ENCODE peak calls at places on chromosomes 11 and 22, in five cellular contexts. F is SK-N-SH, T is K562, N is HepG2, Y is GM12878. C is an unnamed sample.

GRCh38 chr11:71246559-71246958 is 5.8 kb downstream of the SHANK2 start:
- DNase-seq in Y (no peak), N (no peak), T (no peak), F (peak), C (no peak)

GRCh38 chr22:37228106-37229011 is 15.7 kb downstream of the RAC2 start:
- DNase-seq in Y (no peak), T (no peak), F (no peak), N (no peak), C (no peak)

GRCh38 chr11:109196016-109196415 is 226.0 kb upstream of the C11orf87 start:
- DNase-seq in F (no peak), T (no peak), N (no peak), Y (no peak), C (no peak)

GRCh38 chr11:128841461-128842072 is 25.5 kb downstream of the KCNJ1 start:
- DNase-seq in F (no peak), T (no peak), N (no peak), Y (peak), C (no peak)

GRCh38 chr22:29216873-29217666 is 11.4 kb downstream of the EMID1 start:
- DNase-seq in F (peak), Y (no peak), T (no peak), N (peak), C (no peak)

GRCh38 chr11:35619030-35619753 is 932 bp downstream of the FJX1 start:
- DNase-seq in F (peak), Y (no peak), T (peak), N (no peak), C (peak)

GRCh38 chr22:25545677-25546076 is 18.8 kb upstream of the GRK3 start:
- DNase-seq in F (no peak), N (no peak), Y (no peak), T (peak), C (no peak)

GRCh38 chr22:36977947-36978660 is 41.1 kb downstream of the TST start:
- DNase-seq in Y (peak), F (peak), T (peak), N (peak), C (peak)

GRCh38 chr22:21951931-21952465 is 650 bp downstream of the PPM1F start:
- DNase-seq in F (peak), Y (no peak), N (no peak), T (peak), C (no peak)

GRCh38 chr11:70206226-70206785 is 3.2 kb downstream of the FADD start:
- DNase-seq in T (no peak), N (no peak), F (no peak), Y (no peak), C (no peak)

GRCh38 chr11:92500463-92500862 is 275.8 kb downstream of the FAT3 start:
- DNase-seq in T (no peak), Y (no peak), F (no peak), N (no peak), C (no peak)

GRCh38 chr11:40215605-40216004 is 1243.8 kb downstream of the LRRC4C start:
- DNase-seq in T (no peak), F (no peak), Y (no peak), N (no peak), C (no peak)

GRCh38 chr22:20033045-20033706 is 12.3 kb downstream of the TANGO2 start:
- DNase-seq in F (peak), T (no peak), N (no peak), Y (no peak), C (no peak)

GRCh38 chr11:29317669-29318068 is 699.2 kb downstream of the KCNA4 start:
- DNase-seq in F (no peak), N (no peak), T (no peak), Y (no peak), C (no peak)

DNA sequence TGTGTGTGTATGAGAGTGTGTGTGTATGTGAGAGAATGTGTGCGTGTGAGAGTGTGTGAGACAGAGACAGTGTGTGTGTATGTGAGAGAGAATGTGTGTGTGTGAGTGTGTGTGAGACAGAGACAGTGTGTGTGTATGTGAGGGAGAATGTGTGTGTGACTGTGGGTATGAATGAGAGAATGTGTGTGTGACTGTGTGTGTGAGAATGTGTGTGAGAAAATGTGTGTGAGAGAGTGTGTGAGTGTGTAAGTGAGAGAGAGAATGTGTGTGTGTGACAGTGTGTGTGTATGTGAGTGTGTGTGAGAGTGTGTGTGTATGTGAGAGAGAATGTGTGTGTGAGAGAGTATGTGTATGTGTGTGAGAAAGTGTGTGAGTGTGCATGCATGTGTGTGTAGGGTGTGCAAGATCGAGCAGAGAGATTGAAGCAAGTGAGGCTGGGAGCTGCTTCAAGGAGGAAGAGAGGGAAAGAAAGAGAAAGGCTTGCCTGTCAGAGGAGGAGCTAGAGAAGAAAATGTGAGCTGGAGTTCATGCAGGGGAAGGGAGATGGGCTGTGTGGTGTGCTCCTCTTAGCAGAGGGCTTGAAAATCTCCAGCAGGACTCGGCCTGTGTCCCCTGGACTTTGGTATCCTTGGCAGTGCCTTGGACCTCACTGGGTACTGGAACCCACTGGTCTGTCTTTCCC is 27.7 kb upstream of the TP53I11 start:
- DNase-seq in F (no peak), T (no peak), Y (no peak), N (no peak), C (no peak)
- TF ChIP-seq SMC3 in F (no peak), T (no peak), Y (no peak), N (no peak), C (no peak)

GRCh38 chr11:72618801-72619200 is 55.4 kb downstream of the PDE2A start:
- DNase-seq in N (no peak), T (no peak), F (no peak), Y (no peak), C (no peak)
- TF ChIP-seq CHD2 in N (no peak), T (no peak), F (no peak), Y (no peak), C (no peak)

GRCh38 chr11:80855975-80856524 is 1415.2 kb upstream of the TENM4 start:
- DNase-seq in Y (no peak), N (no peak), F (no peak), T (no peak), C (no peak)

DNA sequence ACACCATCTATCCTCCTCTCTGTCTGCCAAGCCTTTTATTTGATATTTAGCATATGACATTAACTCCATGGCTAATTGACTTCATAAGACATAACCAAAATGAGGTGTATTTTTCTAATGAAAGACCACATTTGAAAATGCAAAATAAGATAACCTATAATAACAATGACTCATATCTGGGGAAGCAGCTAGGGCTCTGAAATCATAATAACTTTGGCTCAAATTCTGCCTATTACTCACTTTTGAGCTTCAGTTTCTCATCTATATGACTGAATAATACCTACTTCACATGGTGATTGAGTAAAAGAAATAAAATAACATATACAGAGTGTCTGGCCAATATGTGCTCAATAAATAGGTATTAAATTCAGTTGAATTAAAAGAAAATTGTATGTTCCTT is 1419.8 kb upstream of the TENM4 start:
- DNase-seq in N (no peak), F (no peak), Y (no peak), T (no peak), C (no peak)
- TF ChIP-seq SMC3 in N (no peak), F (no peak), Y (no peak), T (no peak), C (no peak)

DNA sequence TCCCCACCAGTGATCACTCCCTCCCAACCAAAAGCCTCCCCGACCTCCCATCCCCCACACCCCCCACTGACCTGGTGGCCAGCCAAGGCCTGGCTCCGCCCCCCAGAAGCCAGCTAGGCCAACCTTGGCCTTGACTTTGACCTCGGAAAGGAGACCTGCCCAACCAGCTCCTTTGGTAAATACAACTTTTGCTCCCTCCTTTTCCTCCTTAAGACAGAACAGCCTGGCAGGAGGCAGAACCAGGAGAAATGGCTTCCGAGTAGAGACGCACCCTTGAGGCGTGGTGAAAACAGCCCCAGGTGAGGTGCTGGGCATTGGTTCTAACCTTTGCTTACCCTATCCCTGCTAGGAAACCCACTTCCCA is 27.0 kb downstream of the PLEKHA7 start:
- DNase-seq in F (no peak), N (no peak), Y (no peak), T (peak), C (no peak)
- TF ChIP-seq CHD2 in F (no peak), N (no peak), Y (no peak), T (no peak), C (no peak)

GRCh38 chr22:24402460-24403192 is 24.8 kb upstream of the ADORA2A start:
- DNase-seq in T (no peak), F (peak), Y (peak), N (peak), C (peak)
- TF ChIP-seq SMC3 in T (no peak), F (no peak), Y (no peak), N (no peak), C (no peak)

GRCh38 chr22:27913162-27913741 is 5.8 kb downstream of the PITPNB start:
- DNase-seq in T (peak), N (no peak), Y (no peak), F (peak), C (no peak)

GRCh38 chr22:27919943-27920755 is 1.1 kb upstream of the PITPNB start:
- DNase-seq in N (peak), F (peak), T (peak), Y (no peak), C (peak)

GRCh38 chr22:27919222-27919942 is at the start of gene PITPNB:
- DNase-seq in T (peak), N (peak), Y (peak), F (peak), C (peak)

GRCh38 chr22:27918351-27919221 is 470 bp downstream of the PITPNB start:
- DNase-seq in N (peak), Y (no peak), F (peak), T (peak), C (peak)
- TF ChIP-seq CHD2 in N (no peak), Y (no peak), F (no peak), T (no peak), C (no peak)

GRCh38 chr22:30863161-30863833 is 105.3 kb downstream of the MORC2 start:
- DNase-seq in N (peak), F (peak), Y (no peak), T (peak), C (no peak)
- TF ChIP-seq SMC3 in N (no peak), F (no peak), Y (no peak), T (no peak), C (no peak)

GRCh38 chr11:46102843-46103242 is 18.4 kb downstream of the PHF21A start:
- DNase-seq in F (no peak), Y (no peak), N (no peak), T (peak), C (no peak)

GRCh38 chr11:46105902-46106301 is 15.4 kb downstream of the PHF21A start:
- DNase-seq in N (no peak), F (no peak), T (no peak), Y (no peak), C (no peak)

GRCh38 chr11:46105134-46105628 is 16.1 kb downstream of the PHF21A start:
- DNase-seq in N (no peak), Y (no peak), T (peak), F (peak), C (no peak)

GRCh38 chr11:46099973-46100335 is 21.3 kb downstream of the PHF21A start:
- DNase-seq in Y (no peak), N (no peak), T (no peak), F (no peak), C (no peak)

GRCh38 chr11:46100670-46101069 is 20.6 kb downstream of the PHF21A start:
- DNase-seq in N (no peak), Y (peak), F (no peak), T (no peak), C (no peak)
- TF ChIP-seq CHD2 in N (no peak), Y (no peak), F (no peak), T (no peak), C (no peak)

GRCh38 chr11:61675826-61676225 is 4.4 kb upstream of the DAGLA start:
- DNase-seq in T (no peak), N (no peak), F (no peak), Y (no peak), C (no peak)

GRCh38 chr11:61679893-61680621 is at the start of gene DAGLA:
- DNase-seq in N (peak), F (peak), Y (no peak), T (peak), C (peak)

GRCh38 chr11:61682093-61682732 is 2.0 kb downstream of the DAGLA start:
- DNase-seq in Y (no peak), F (peak), N (peak), T (no peak), C (no peak)

GRCh38 chr11:61680622-61681191 is 516 bp downstream of the DAGLA start:
- DNase-seq in F (no peak), N (no peak), Y (no peak), T (no peak), C (no peak)

DNA sequence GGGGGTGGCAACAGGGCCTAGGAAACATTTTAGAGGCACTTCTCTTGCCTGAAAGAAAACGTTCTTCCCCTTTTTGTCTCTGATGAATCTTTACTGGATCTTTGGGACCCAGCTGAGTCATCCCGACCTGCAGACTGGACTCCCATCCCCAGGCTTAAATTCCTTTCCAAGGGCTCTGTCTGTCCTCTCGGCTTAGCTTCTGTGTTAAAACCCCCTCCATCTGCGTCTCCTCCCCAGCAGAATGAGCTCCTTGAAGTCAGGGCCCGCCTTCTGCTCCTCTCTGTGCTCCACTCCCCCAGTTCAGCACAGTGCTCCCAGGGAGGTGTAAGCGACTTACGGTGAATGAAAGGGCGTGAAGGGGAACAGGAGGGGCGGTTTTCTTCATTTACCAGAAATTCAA is 890 bp upstream of the DAGLA start:
- DNase-seq in N (no peak), F (no peak), T (peak), Y (no peak), C (no peak)
- TF ChIP-seq SMC3 in N (no peak), F (no peak), T (no peak), Y (no peak), C (no peak)

C was measured in A549.